ENCODE peak calls at places on chromosomes 6 and 20, in four cellular contexts. T, H, B and C are unnamed samples.

GRCh38 chr6:71933881-71934280 is 47.5 kb downstream of the RIMS1 start:
- DNase-seq in T (no peak), H (no peak), B (no peak), C (no peak)

GRCh38 chr6:10305740-10306423 is 109.0 kb downstream of the TFAP2A start:
- DNase-seq in H (no peak), B (no peak), T (no peak), C (no peak)

GRCh38 chr6:38799529-38800184 is 84.5 kb downstream of the DNAH8 start:
- DNase-seq in B (no peak), T (no peak), H (no peak), C (no peak)

GRCh38 chr6:96235927-96236326 is 220.2 kb downstream of the FUT9 start:
- DNase-seq in B (no peak), T (no peak), H (no peak), C (no peak)

GRCh38 chr6:14001329-14002012 is 76.7 kb downstream of the RNF182 start:
- DNase-seq in T (no peak), B (no peak), H (no peak), C (no peak)

GRCh38 chr6:137136065-137136464 is 37.4 kb downstream of the IL22RA2 start:
- DNase-seq in H (no peak), B (no peak), T (peak), C (no peak)

GRCh38 chr20:52060794-52061714 is 130.5 kb downstream of the ZFP64 start:
- DNase-seq in H (no peak), B (no peak), T (peak), C (no peak)

GRCh38 chr20:23366384-23366783 is 4.4 kb downstream of the GZF1 start:
- DNase-seq in T (peak), B (no peak), H (no peak), C (no peak)

GRCh38 chr6:107730106-107730505 is 94.0 kb downstream of the SCML4 start:
- DNase-seq in H (no peak), T (no peak), B (no peak), C (no peak)

GRCh38 chr6:156461647-156462046 is 315.5 kb upstream of the ARID1B start:
- DNase-seq in H (no peak), T (no peak), B (no peak), C (no peak)

GRCh38 chr6:89542081-89542855 is 96.3 kb downstream of the LYRM2 start:
- DNase-seq in T (no peak), B (no peak), H (no peak), C (no peak)

GRCh38 chr20:62027698-62028321 is 37.9 kb downstream of the TAF4 start:
- DNase-seq in T (no peak), H (no peak), B (no peak), C (no peak)

GRCh38 chr20:31484001-31484400 is 8.9 kb downstream of the REM1 start:
- DNase-seq in B (no peak), H (peak), T (peak), C (no peak)

GRCh38 chr6:142871910-142872331 is 73.1 kb downstream of the HIVEP2 start:
- DNase-seq in H (no peak), T (peak), B (peak), C (no peak)

GRCh38 chr20:38001173-38001875 is 31.9 kb downstream of the TTI1 start:
- DNase-seq in T (peak), B (no peak), H (no peak), C (no peak)

GRCh38 chr6:56840467-56841371 is 114.2 kb upstream of the BEND6 start:
- DNase-seq in B (no peak), T (peak), H (no peak), C (no peak)

GRCh38 chr6:40456390-40457013 is 130.7 kb downstream of the LRFN2 start:
- DNase-seq in H (no peak), T (no peak), B (no peak), C (no peak)

GRCh38 chr20:55855052-55855451 is 150.3 kb downstream of the CBLN4 start:
- DNase-seq in T (no peak), H (no peak), B (no peak), C (no peak)

GRCh38 chr6:137492771-137493217 is 1.4 kb downstream of the OLIG3 start:
- DNase-seq in H (no peak), B (no peak), T (no peak), C (no peak)

GRCh38 chr6:34437644-34437970 is 11.7 kb upstream of the RPS10 start:
- DNase-seq in H (no peak), B (no peak), T (no peak), C (no peak)

GRCh38 chr6:91669154-91669903 is 1082.5 kb upstream of the MAP3K7 start:
- DNase-seq in H (no peak), T (no peak), B (no peak), C (no peak)

GRCh38 chr6:98137391-98137790 is 697.0 kb upstream of the POU3F2 start:
- DNase-seq in T (no peak), B (no peak), H (no peak), C (no peak)

GRCh38 chr20:58755751-58756524 is 63.3 kb downstream of the NPEPL1 start:
- DNase-seq in T (no peak), B (no peak), H (no peak), C (peak)

GRCh38 chr20:58690851-58691250 is 1.7 kb upstream of the NPEPL1 start:
- DNase-seq in T (no peak), B (peak), H (no peak), C (no peak)

GRCh38 chr6:36682328-36683144 is 4.0 kb downstream of the CDKN1A start:
- DNase-seq in B (peak), T (no peak), H (no peak), C (no peak)

GRCh38 chr6:54860739-54861138 is 14.2 kb downstream of the FAM83B start:
- DNase-seq in T (no peak), B (no peak), H (no peak), C (no peak)

GRCh38 chr20:5835234-5835845 is 85.1 kb downstream of the SHLD1 start:
- DNase-seq in T (peak), B (no peak), H (no peak), C (no peak)

GRCh38 chr6:37630281-37630799 is 67.3 kb downstream of the MDGA1 start:
- DNase-seq in T (peak), B (no peak), H (peak), C (no peak)

GRCh38 chr6:133964052-133964451 is 11.0 kb downstream of the TBPL1 start:
- DNase-seq in H (no peak), B (no peak), T (peak), C (no peak)

GRCh38 chr20:10547276-10548114 is 112.4 kb downstream of the SLX4IP start:
- DNase-seq in H (no peak), T (peak), B (no peak), C (peak)

GRCh38 chr6:22078802-22079545 is 217.9 kb downstream of the PRL start:
- DNase-seq in H (no peak), B (no peak), T (no peak), C (no peak)

GRCh38 chr6:44228836-44229235 is 5.4 kb downstream of the SLC29A1 start:
- DNase-seq in B (no peak), H (no peak), T (no peak), C (no peak)

GRCh38 chr20:5400164-5400762 is 83.5 kb upstream of the PROKR2 start:
- DNase-seq in H (peak), T (peak), B (no peak), C (no peak)

GRCh38 chr6:1670711-1671462 is 61.2 kb downstream of the FOXC1 start:
- DNase-seq in B (no peak), T (no peak), H (no peak), C (no peak)

GRCh38 chr20:61438285-61438684 is 186.2 kb downstream of the CDH4 start:
- DNase-seq in B (no peak), T (no peak), H (no peak), C (no peak)

GRCh38 chr6:107320126-107320525 is 139.2 kb downstream of the PDSS2 start:
- DNase-seq in B (no peak), T (peak), H (no peak), C (no peak)

GRCh38 chr6:110566346-110567125 is 90.1 kb upstream of the SLC22A16 start:
- DNase-seq in B (no peak), T (no peak), H (no peak), C (no peak)
- H3K4me3 ChIP-seq in B (no peak), T (no peak), H (no peak), C (no peak)

GRCh38 chr6:118548136-118548535 is at the start of gene PLN:
- DNase-seq in T (no peak), B (no peak), H (peak), C (no peak)
- TF ChIP-seq POLR2A in T (no peak), B (no peak), H (no peak), C (no peak)

DNA sequence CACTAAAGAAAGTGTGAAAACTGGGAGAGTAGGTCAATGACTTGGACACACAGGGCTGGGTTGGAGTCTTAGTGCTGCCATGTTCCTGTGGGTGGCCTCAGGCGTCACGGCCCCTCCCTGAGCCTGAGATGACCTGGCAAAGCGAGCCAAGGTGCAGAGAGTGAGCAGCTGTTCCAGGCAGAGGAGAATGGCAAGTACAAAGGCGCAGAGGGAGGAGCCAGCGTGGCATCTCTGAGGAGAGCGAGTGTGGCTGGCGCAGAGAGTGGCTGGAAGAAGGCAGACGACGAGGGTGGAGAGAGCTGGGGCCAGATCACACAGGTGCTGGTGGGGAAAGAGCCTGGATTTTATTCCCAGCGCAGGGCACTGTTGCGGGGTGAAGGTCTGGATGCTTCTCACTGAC is 20.6 kb upstream of the CHMP4B start:
- DNase-seq in T (no peak), B (no peak), H (no peak), C (no peak)
- TF ChIP-seq POLR2AphosphoS5 in T (no peak), B (no peak), H (no peak), C (no peak)

GRCh38 chr6:16319813-16320532 is 81.6 kb downstream of the GMPR start:
- DNase-seq in T (peak), B (peak), H (peak), C (no peak)
- H3K4me3 ChIP-seq in T (no peak), B (no peak), H (peak), C (peak)

GRCh38 chr6:35452186-35453090 is at the start of gene FANCE:
- DNase-seq in B (peak), T (peak), H (peak), C (peak)
- TF ChIP-seq POLR2A in B (peak), T (no peak), H (peak), C (no peak)

DNA sequence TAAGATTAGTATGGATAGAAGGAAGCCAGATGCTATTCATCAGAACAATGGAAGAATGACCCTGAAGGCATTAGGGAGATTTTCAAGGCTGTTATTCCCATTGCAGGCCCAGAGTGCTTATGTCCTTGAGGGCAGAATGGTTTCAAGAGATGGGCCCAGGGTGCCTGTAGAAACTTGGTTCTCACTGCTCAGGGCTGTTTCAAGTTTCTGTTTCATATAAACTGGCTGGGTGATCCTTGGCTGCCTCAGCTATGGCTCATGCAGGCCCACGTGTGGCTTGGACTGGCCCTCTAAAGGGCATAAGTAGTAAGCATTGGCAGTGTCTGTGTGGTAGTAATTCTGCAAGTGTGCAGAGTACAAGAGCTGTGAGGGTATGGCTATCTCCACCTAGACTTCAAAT is 540.9 kb upstream of the MAN1A1 start:
- DNase-seq in H (no peak), T (no peak), B (no peak), C (no peak)
- TF ChIP-seq POLR2AphosphoS5 in H (no peak), T (no peak), B (no peak), C (no peak)

GRCh38 chr20:17225891-17226409 is 890 bp upstream of the PCSK2 start:
- DNase-seq in T (no peak), B (no peak), H (no peak), C (no peak)

GRCh38 chr20:17227669-17228623 is 1.1 kb downstream of the PCSK2 start:
- DNase-seq in H (no peak), T (no peak), B (no peak), C (no peak)

GRCh38 chr20:17228624-17229061 is 1.8 kb downstream of the PCSK2 start:
- DNase-seq in B (no peak), H (no peak), T (no peak), C (no peak)

GRCh38 chr20:17226410-17227198 is at the start of gene PCSK2:
- DNase-seq in T (no peak), H (peak), B (no peak), C (no peak)

DNA sequence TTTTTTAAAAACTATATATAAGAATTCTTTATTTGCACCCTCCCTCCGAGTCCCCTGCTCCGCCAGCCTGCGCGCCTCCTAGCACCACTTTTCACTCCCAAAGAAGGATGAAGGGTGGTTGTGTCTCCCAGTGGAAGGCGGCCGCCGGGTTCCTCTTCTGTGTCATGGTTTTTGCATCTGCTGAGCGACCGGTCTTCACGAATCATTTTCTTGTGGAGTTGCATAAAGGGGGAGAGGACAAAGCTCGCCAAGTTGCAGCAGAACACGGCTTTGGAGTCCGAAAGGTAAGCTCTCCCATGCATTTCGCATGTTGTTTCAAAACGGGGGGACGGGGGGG is 327 bp downstream of the PCSK2 start:
- DNase-seq in H (no peak), T (no peak), B (no peak), C (no peak)
- H3K4me3 ChIP-seq in H (no peak), T (no peak), B (peak), C (peak)